ENCODE peak calls at places on chromosome 15, in five cellular contexts. U is RWPE1; P is BJ; V is activated CD8-positive, alpha-beta T cell treated with anti-CD3 and anti-CD28 coated beads for 36 hours; M is RPMI7951. Y is an unnamed sample.

GRCh38 chr15:58666957-58667356 is 82.5 kb downstream of the ADAM10 start:
- DNase-seq in U (no peak), P (no peak), V (no peak), M (peak), Y (peak)

GRCh38 chr15:50077655-50078054 is 41.4 kb downstream of the ATP8B4 start:
- DNase-seq in U (no peak), P (no peak), V (no peak), M (peak), Y (no peak)

GRCh38 chr15:54066403-54066802 is 88.2 kb downstream of the UNC13C start:
- DNase-seq in U (no peak), P (no peak), V (no peak), M (no peak), Y (no peak)

GRCh38 chr15:100464256-100464655 is 64.5 kb downstream of the CERS3 start:
- DNase-seq in U (no peak), P (no peak), V (no peak), M (no peak), Y (no peak)

GRCh38 chr15:59329091-59329490 is 43.6 kb downstream of the MYO1E start:
- DNase-seq in U (no peak), P (no peak), V (no peak), M (no peak), Y (no peak)

GRCh38 chr15:53404930-53405493 is 354.5 kb downstream of the WDR72 start:
- DNase-seq in U (no peak), P (no peak), V (no peak), M (no peak), Y (no peak)

GRCh38 chr15:99414755-99415731 is 150.7 kb upstream of the MEF2A start:
- DNase-seq in U (no peak), P (no peak), V (no peak), M (peak), Y (no peak)

GRCh38 chr15:51298656-51299055 is 39.7 kb downstream of the CYP19A1 start:
- DNase-seq in U (no peak), P (no peak), V (no peak), M (no peak), Y (no peak)

GRCh38 chr15:64356443-64357040 is 569 bp upstream of the CSNK1G1 start:
- DNase-seq in U (no peak), P (no peak), V (no peak), M (peak), Y (peak)

GRCh38 chr15:45442497-45443135 is 64.3 kb upstream of the GATM start:
- DNase-seq in U (no peak), P (no peak), V (no peak), M (peak), Y (no peak)

GRCh38 chr15:52171386-52171785 is 19.8 kb downstream of the GNB5 start:
- DNase-seq in U (no peak), P (no peak), V (peak), M (no peak), Y (no peak)

GRCh38 chr15:36415643-36416042 is 163.8 kb upstream of the CDIN1 start:
- DNase-seq in U (no peak), P (no peak), V (no peak), M (peak), Y (no peak)

GRCh38 chr15:90022905-90023700 is 22.0 kb downstream of the ZNF710 start:
- DNase-seq in U (no peak), P (no peak), V (no peak), M (no peak), Y (no peak)

GRCh38 chr15:88341653-88342052 is 85.1 kb upstream of the NTRK3 start:
- DNase-seq in U (no peak), P (no peak), V (no peak), M (no peak), Y (no peak)

GRCh38 chr15:66673410-66674322 is 28.4 kb upstream of the SMAD6 start:
- DNase-seq in U (peak), P (no peak), V (peak), M (no peak), Y (no peak)

GRCh38 chr15:94987085-94987484 is 755.7 kb downstream of the MCTP2 start:
- DNase-seq in U (no peak), P (no peak), V (no peak), M (no peak), Y (no peak)

Y was measured in amniotic stem cell.